ENCODE peak calls at places on chromosomes 7 and 10, in nine cellular contexts. One of them, this sample, is unnamed. For H3K4me1, the result is how much of the 10 kb centered on the place peaks cover.

GRCh38 chr7:19984231-19984632 is 210.8 kb upstream of the TMEM196 start:
- DNase-seq in right atrium auricular region: no peak
- DNase-seq in mammary epithelial cell: no peak
- DNase-seq in PC-9: no peak
- DNase-seq in A673: no peak
- DNase-seq in ascending aorta: no peak
- DNase-seq in HepG2: no peak
- DNase-seq in PC-3: peak
- DNase-seq in right lobe of liver: no peak
- DNase-seq in this sample: no peak

GRCh38 chr7:112495820-112496462 is 15.2 kb downstream of the LSMEM1 start:
- DNase-seq in A673: peak
- DNase-seq in right atrium auricular region: no peak
- DNase-seq in HepG2: peak
- DNase-seq in right lobe of liver: peak
- DNase-seq in mammary epithelial cell: peak
- DNase-seq in PC-9: peak
- DNase-seq in ascending aorta: no peak
- DNase-seq in PC-3: peak
- DNase-seq in this sample: no peak

GRCh38 chr7:155820246-155820645 is 8.0 kb upstream of the SHH start:
- DNase-seq in mammary epithelial cell: no peak
- DNase-seq in PC-9: no peak
- DNase-seq in right atrium auricular region: no peak
- DNase-seq in A673: no peak
- DNase-seq in PC-3: no peak
- DNase-seq in ascending aorta: no peak
- DNase-seq in HepG2: no peak
- DNase-seq in right lobe of liver: no peak
- DNase-seq in this sample: no peak

GRCh38 chr10:110436554-110437350 is 61.0 kb upstream of the DUSP5 start:
- DNase-seq in right atrium auricular region: no peak
- DNase-seq in A673: no peak
- DNase-seq in PC-3: no peak
- DNase-seq in PC-9: no peak
- DNase-seq in ascending aorta: no peak
- DNase-seq in HepG2: no peak
- DNase-seq in mammary epithelial cell: no peak
- DNase-seq in right lobe of liver: peak
- DNase-seq in this sample: no peak

GRCh38 chr7:43655584-43655983 is 72.7 kb downstream of the STK17A start:
- DNase-seq in HepG2: no peak
- DNase-seq in mammary epithelial cell: no peak
- DNase-seq in A673: no peak
- DNase-seq in PC-9: no peak
- DNase-seq in right lobe of liver: no peak
- DNase-seq in ascending aorta: no peak
- DNase-seq in PC-3: peak
- DNase-seq in right atrium auricular region: no peak
- DNase-seq in this sample: no peak

GRCh38 chr10:97687785-97688781 is 1.0 kb upstream of the AVPI1 start:
- DNase-seq in right lobe of liver: no peak
- DNase-seq in mammary epithelial cell: peak
- DNase-seq in PC-3: peak
- DNase-seq in A673: no peak
- DNase-seq in right atrium auricular region: no peak
- DNase-seq in HepG2: peak
- DNase-seq in PC-9: no peak
- DNase-seq in ascending aorta: no peak
- DNase-seq in this sample: no peak

GRCh38 chr10:3108575-3109105 is 41.3 kb downstream of the PFKP start:
- DNase-seq in HepG2: no peak
- DNase-seq in PC-3: no peak
- DNase-seq in right lobe of liver: no peak
- DNase-seq in ascending aorta: no peak
- DNase-seq in PC-9: no peak
- DNase-seq in right atrium auricular region: no peak
- DNase-seq in mammary epithelial cell: no peak
- DNase-seq in A673: no peak
- DNase-seq in this sample: no peak

GRCh38 chr10:1706256-1706655 is 31.1 kb downstream of the ADARB2 start:
- DNase-seq in right lobe of liver: no peak
- DNase-seq in PC-3: no peak
- DNase-seq in mammary epithelial cell: no peak
- DNase-seq in ascending aorta: no peak
- DNase-seq in A673: no peak
- DNase-seq in PC-9: no peak
- DNase-seq in right atrium auricular region: no peak
- DNase-seq in HepG2: no peak
- DNase-seq in this sample: no peak

GRCh38 chr7:75823198-75823910 is 9.7 kb upstream of the CCL24 start:
- DNase-seq in PC-9: peak
- DNase-seq in ascending aorta: no peak
- DNase-seq in mammary epithelial cell: no peak
- DNase-seq in right atrium auricular region: no peak
- DNase-seq in HepG2: no peak
- DNase-seq in right lobe of liver: no peak
- DNase-seq in PC-3: peak
- DNase-seq in A673: no peak
- DNase-seq in this sample: no peak

GRCh38 chr7:99837649-99838361 is 10.0 kb downstream of the CYP3A43 start:
- DNase-seq in ascending aorta: no peak
- DNase-seq in A673: no peak
- DNase-seq in HepG2: peak
- DNase-seq in right lobe of liver: no peak
- DNase-seq in PC-3: peak
- DNase-seq in PC-9: peak
- DNase-seq in right atrium auricular region: no peak
- DNase-seq in mammary epithelial cell: peak
- DNase-seq in this sample: no peak

GRCh38 chr10:102068216-102068615 is 3.1 kb downstream of the HPS6 start:
- DNase-seq in PC-3: no peak
- DNase-seq in HepG2: no peak
- DNase-seq in ascending aorta: no peak
- DNase-seq in right atrium auricular region: no peak
- DNase-seq in A673: no peak
- DNase-seq in mammary epithelial cell: no peak
- DNase-seq in PC-9: no peak
- DNase-seq in right lobe of liver: peak
- DNase-seq in this sample: no peak

GRCh38 chr7:133698127-133698526 is 429.0 kb upstream of the LRGUK start:
- DNase-seq in mammary epithelial cell: no peak
- DNase-seq in HepG2: no peak
- DNase-seq in PC-3: no peak
- DNase-seq in ascending aorta: no peak
- DNase-seq in right atrium auricular region: no peak
- DNase-seq in A673: no peak
- DNase-seq in right lobe of liver: no peak
- DNase-seq in PC-9: no peak
- DNase-seq in this sample: no peak

DNA sequence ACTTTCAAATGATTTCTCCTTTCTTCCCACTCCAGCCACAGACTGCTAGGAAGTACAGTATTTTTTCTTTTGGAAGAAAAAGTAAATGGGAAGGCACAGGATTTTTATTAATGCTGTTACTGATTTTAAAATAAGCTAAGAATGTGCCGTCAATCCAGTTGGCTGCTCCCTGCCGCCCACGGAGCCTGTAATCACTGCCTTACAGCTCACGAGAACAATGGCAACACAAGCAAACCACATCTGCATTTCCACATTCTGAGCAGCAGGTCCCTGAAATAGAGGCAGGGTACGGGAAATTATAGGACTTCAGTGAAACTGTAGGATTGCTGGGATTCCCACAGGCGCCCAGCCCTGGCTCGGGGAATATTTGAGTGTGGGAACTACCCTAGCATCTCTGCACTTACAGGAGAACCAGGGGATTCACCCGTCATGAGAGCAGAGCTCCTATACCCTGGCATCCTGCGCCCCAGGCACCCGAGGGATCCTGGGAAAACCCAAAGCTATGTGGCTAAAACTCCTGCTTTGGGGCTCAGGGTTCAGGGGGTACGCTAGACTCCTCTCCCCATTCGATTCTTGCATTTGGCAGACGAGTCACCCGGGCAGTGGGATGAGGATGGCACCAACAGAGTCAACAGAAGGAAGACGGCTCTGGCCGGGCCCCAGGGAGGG is 72.9 kb upstream of the TNS3 start:
- DNase-seq in ascending aorta: no peak
- DNase-seq in mammary epithelial cell: no peak
- DNase-seq in right atrium auricular region: no peak
- DNase-seq in right lobe of liver: no peak
- DNase-seq in HepG2: no peak
- DNase-seq in A673: no peak
- DNase-seq in PC-9: no peak
- DNase-seq in PC-3: no peak
- DNase-seq in this sample: no peak
- H3K27ac ChIP-seq in ascending aorta: no peak
- H3K27ac ChIP-seq in mammary epithelial cell: no peak
- H3K27ac ChIP-seq in right atrium auricular region: no peak
- H3K27ac ChIP-seq in right lobe of liver: no peak
- H3K27ac ChIP-seq in HepG2: no peak
- H3K27ac ChIP-seq in A673: no peak
- H3K27ac ChIP-seq in PC-9: peak
- H3K27ac ChIP-seq in PC-3: peak
- H3K27ac ChIP-seq in this sample: no peak

GRCh38 chr10:125155101-125155500 is 5.3 kb downstream of the CTBP2 start:
- DNase-seq in A673: no peak
- DNase-seq in right atrium auricular region: no peak
- DNase-seq in HepG2: no peak
- DNase-seq in right lobe of liver: no peak
- DNase-seq in mammary epithelial cell: no peak
- DNase-seq in ascending aorta: no peak
- DNase-seq in PC-9: no peak
- DNase-seq in PC-3: no peak
- DNase-seq in this sample: no peak
- H3K4me1 ChIP-seq in A673: under half
- H3K4me1 ChIP-seq in right atrium auricular region: under half
- H3K4me1 ChIP-seq in HepG2: under half
- H3K4me1 ChIP-seq in right lobe of liver: under half
- H3K4me1 ChIP-seq in mammary epithelial cell: half or more
- H3K4me1 ChIP-seq in ascending aorta: half or more
- H3K4me1 ChIP-seq in PC-9: under half
- H3K4me1 ChIP-seq in PC-3: half or more
- H3K4me1 ChIP-seq in this sample: under half

DNA sequence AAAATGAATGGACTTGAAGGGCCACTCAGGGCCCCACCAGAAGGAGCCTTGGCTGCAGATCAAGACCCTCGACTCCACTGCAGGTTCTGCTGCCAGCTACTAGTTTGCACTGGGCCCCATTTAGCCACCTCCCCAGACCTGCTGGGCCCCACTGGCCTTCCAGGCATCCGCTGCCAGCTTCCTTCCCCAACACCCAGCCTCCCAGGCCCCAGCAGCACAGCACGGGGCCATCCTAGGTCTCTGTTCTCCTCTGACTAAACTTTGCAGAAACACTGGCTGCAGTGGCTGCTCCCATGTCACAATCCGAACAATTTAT is 277.4 kb upstream of the KLF14 start:
- DNase-seq in A673: peak
- DNase-seq in right lobe of liver: peak
- DNase-seq in PC-9: no peak
- DNase-seq in PC-3: no peak
- DNase-seq in ascending aorta: no peak
- DNase-seq in mammary epithelial cell: no peak
- DNase-seq in right atrium auricular region: no peak
- DNase-seq in HepG2: no peak
- DNase-seq in this sample: no peak
- H3K4me3 ChIP-seq in A673: no peak
- H3K4me3 ChIP-seq in right lobe of liver: no peak
- H3K4me3 ChIP-seq in PC-9: no peak
- H3K4me3 ChIP-seq in PC-3: no peak
- H3K4me3 ChIP-seq in ascending aorta: no peak
- H3K4me3 ChIP-seq in mammary epithelial cell: no peak
- H3K4me3 ChIP-seq in right atrium auricular region: no peak
- H3K4me3 ChIP-seq in HepG2: no peak
- H3K4me3 ChIP-seq in this sample: no peak

GRCh38 chr7:34156336-34156735 is 251.0 kb downstream of the BMPER start:
- DNase-seq in mammary epithelial cell: no peak
- DNase-seq in ascending aorta: no peak
- DNase-seq in PC-9: no peak
- DNase-seq in A673: no peak
- DNase-seq in right lobe of liver: no peak
- DNase-seq in HepG2: no peak
- DNase-seq in right atrium auricular region: no peak
- DNase-seq in PC-3: no peak
- DNase-seq in this sample: no peak

GRCh38 chr7:34153680-34154270 is 248.4 kb downstream of the BMPER start:
- DNase-seq in A673: no peak
- DNase-seq in HepG2: no peak
- DNase-seq in right lobe of liver: no peak
- DNase-seq in right atrium auricular region: no peak
- DNase-seq in mammary epithelial cell: no peak
- DNase-seq in PC-9: no peak
- DNase-seq in ascending aorta: no peak
- DNase-seq in PC-3: no peak
- DNase-seq in this sample: no peak

GRCh38 chr7:34157137-34157536 is 251.8 kb downstream of the BMPER start:
- DNase-seq in mammary epithelial cell: no peak
- DNase-seq in ascending aorta: no peak
- DNase-seq in right lobe of liver: no peak
- DNase-seq in A673: no peak
- DNase-seq in PC-3: no peak
- DNase-seq in PC-9: no peak
- DNase-seq in right atrium auricular region: no peak
- DNase-seq in HepG2: no peak
- DNase-seq in this sample: no peak

GRCh38 chr7:34158311-34158710 is 253.0 kb downstream of the BMPER start:
- DNase-seq in right atrium auricular region: peak
- DNase-seq in mammary epithelial cell: no peak
- DNase-seq in PC-9: no peak
- DNase-seq in HepG2: no peak
- DNase-seq in ascending aorta: no peak
- DNase-seq in right lobe of liver: peak
- DNase-seq in PC-3: no peak
- DNase-seq in A673: no peak
- DNase-seq in this sample: no peak

DNA sequence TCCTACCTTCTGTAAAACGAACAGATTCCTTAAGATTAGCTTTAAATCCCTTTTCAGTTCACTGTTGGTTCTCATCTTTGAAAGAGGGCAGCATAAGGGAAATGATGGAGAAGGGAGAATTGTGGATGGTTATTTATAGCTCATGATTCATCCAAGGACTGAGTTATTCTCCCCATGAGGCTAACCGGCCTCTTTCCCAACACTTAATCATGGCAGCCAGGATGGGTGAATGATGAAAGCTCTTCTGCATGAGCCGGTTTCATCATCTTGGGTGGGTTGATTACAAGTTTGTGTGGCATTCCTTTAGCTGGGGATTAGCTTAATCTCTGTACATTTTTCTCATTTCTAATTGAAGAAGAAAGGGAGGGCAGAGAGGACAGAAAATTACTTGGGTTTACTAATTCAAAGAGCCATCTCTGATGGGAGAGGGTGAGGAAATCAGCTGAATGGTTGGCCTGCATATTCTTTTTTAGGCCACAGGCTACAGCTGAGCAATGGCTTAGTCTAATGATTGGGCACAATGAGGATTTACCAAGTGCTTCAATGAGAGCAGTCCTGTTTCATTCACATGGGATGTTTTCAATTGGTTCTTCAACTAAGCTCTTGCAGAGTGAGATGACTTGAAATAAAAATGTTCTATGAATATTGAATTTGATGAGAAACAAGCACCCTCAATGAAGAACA is 250.0 kb downstream of the BMPER start:
- DNase-seq in right lobe of liver: no peak
- DNase-seq in right atrium auricular region: peak
- DNase-seq in PC-3: no peak
- DNase-seq in PC-9: no peak
- DNase-seq in ascending aorta: no peak
- DNase-seq in HepG2: no peak
- DNase-seq in mammary epithelial cell: peak
- DNase-seq in A673: peak
- DNase-seq in this sample: no peak
- H3K27ac ChIP-seq in right lobe of liver: no peak
- H3K27ac ChIP-seq in right atrium auricular region: peak
- H3K27ac ChIP-seq in PC-3: no peak
- H3K27ac ChIP-seq in PC-9: no peak
- H3K27ac ChIP-seq in ascending aorta: peak
- H3K27ac ChIP-seq in HepG2: no peak
- H3K27ac ChIP-seq in mammary epithelial cell: no peak
- H3K27ac ChIP-seq in A673: peak
- H3K27ac ChIP-seq in this sample: no peak